ENCODE peak calls at places on chromosomes 13 and 19, in four cellular contexts. One of them, this sample, is unnamed.

GRCh38 chr13:25864116-25864515 is 187.7 kb downstream of the SHISA2 start:
- DNase-seq in H9: no peak
- DNase-seq in H1: no peak
- DNase-seq in IMR-90: no peak
- DNase-seq in this sample: no peak

GRCh38 chr19:1106841-1107654 is 3.3 kb downstream of the GPX4 start:
- DNase-seq in H9: no peak
- DNase-seq in IMR-90: peak; percentile 49
- DNase-seq in H1: no peak
- DNase-seq in this sample: peak; percentile 63

GRCh38 chr13:89726690-89727435 is 1620.6 kb upstream of the MIR17HG start:
- DNase-seq in IMR-90: peak; percentile 46
- DNase-seq in H1: no peak
- DNase-seq in H9: no peak
- DNase-seq in this sample: no peak

GRCh38 chr13:25291691-25292090 is 4.4 kb upstream of the MTMR6 start:
- DNase-seq in H9: no peak
- DNase-seq in IMR-90: no peak
- DNase-seq in H1: no peak
- DNase-seq in this sample: no peak

GRCh38 chr13:96662036-96662435 is 332.2 kb downstream of the OXGR1 start:
- DNase-seq in H1: no peak
- DNase-seq in IMR-90: no peak
- DNase-seq in H9: no peak
- DNase-seq in this sample: no peak

GRCh38 chr13:109778102-109778542 is 8.3 kb downstream of the IRS2 start:
- DNase-seq in H9: no peak
- DNase-seq in IMR-90: peak; percentile 39
- DNase-seq in H1: no peak
- DNase-seq in this sample: peak; percentile 29

GRCh38 chr19:14519860-14520407 is 1.7 kb upstream of the DNAJB1 start:
- DNase-seq in H1: no peak
- DNase-seq in H9: no peak
- DNase-seq in IMR-90: peak; percentile 88
- DNase-seq in this sample: no peak

GRCh38 chr13:46961719-46962118 is 64.9 kb upstream of the HTR2A start:
- DNase-seq in H1: no peak
- DNase-seq in IMR-90: peak; percentile 89
- DNase-seq in H9: no peak
- DNase-seq in this sample: peak; percentile 15

GRCh38 chr13:44870456-44870929 is 118.8 kb downstream of the NUFIP1 start:
- DNase-seq in H9: no peak
- DNase-seq in H1: no peak
- DNase-seq in IMR-90: no peak
- DNase-seq in this sample: no peak

GRCh38 chr13:101416181-101417042 is at the start of gene NALCN:
- DNase-seq in IMR-90: no peak
- DNase-seq in H9: peak; percentile 39
- DNase-seq in H1: peak; percentile 68
- DNase-seq in this sample: peak; percentile 18

GRCh38 chr13:25846227-25846984 is 205.4 kb downstream of the SHISA2 start:
- DNase-seq in H9: no peak
- DNase-seq in IMR-90: no peak
- DNase-seq in H1: no peak
- DNase-seq in this sample: no peak

GRCh38 chr19:13024126-13024957 is 29.1 kb downstream of the NFIX start:
- DNase-seq in H9: no peak
- DNase-seq in IMR-90: peak; percentile 45
- DNase-seq in H1: no peak
- DNase-seq in this sample: peak; percentile 23

GRCh38 chr19:10544753-10545251 is 1.1 kb downstream of the ATG4D start:
- DNase-seq in H9: no peak
- DNase-seq in H1: no peak
- DNase-seq in IMR-90: no peak
- DNase-seq in this sample: no peak

GRCh38 chr13:75789451-75790197 is 153.5 kb downstream of the LMO7 start:
- DNase-seq in H1: no peak
- DNase-seq in IMR-90: no peak
- DNase-seq in H9: no peak
- DNase-seq in this sample: no peak

GRCh38 chr13:20128459-20128927 is 32.4 kb downstream of the GJA3 start:
- DNase-seq in H9: peak; percentile 45
- DNase-seq in H1: no peak
- DNase-seq in IMR-90: no peak
- DNase-seq in this sample: no peak

GRCh38 chr19:4911786-4912672 is 2.7 kb downstream of the UHRF1 start:
- DNase-seq in IMR-90: peak; percentile 100
- DNase-seq in H1: peak; percentile 80
- DNase-seq in H9: no peak
- DNase-seq in this sample: peak; percentile 86

GRCh38 chr13:40158218-40158617 is 502.8 kb downstream of the COG6 start:
- DNase-seq in H1: no peak
- DNase-seq in H9: no peak
- DNase-seq in IMR-90: no peak
- DNase-seq in this sample: no peak

GRCh38 chr13:51315658-51316057 is 23.8 kb upstream of the SERPINE3 start:
- DNase-seq in IMR-90: no peak
- DNase-seq in H9: no peak
- DNase-seq in H1: no peak
- DNase-seq in this sample: no peak

GRCh38 chr19:48881741-48882657 is 9.8 kb downstream of the PPP1R15A start:
- DNase-seq in H1: peak; percentile 83
- DNase-seq in IMR-90: no peak
- DNase-seq in H9: peak; percentile 85
- DNase-seq in this sample: peak; percentile 71

GRCh38 chr13:20193142-20193923 is 595 bp upstream of the GJB2 start:
- DNase-seq in H1: peak; percentile 54
- DNase-seq in H9: no peak
- DNase-seq in IMR-90: no peak
- DNase-seq in this sample: no peak

GRCh38 chr13:79522583-79522982 is 41.6 kb downstream of the NDFIP2 start:
- DNase-seq in IMR-90: peak; percentile 64
- DNase-seq in H9: no peak
- DNase-seq in H1: no peak
- DNase-seq in this sample: no peak

GRCh38 chr13:51848674-51849073 is 3.7 kb upstream of the TMEM272 start:
- DNase-seq in IMR-90: peak; percentile 67
- DNase-seq in H9: no peak
- DNase-seq in H1: no peak
- DNase-seq in this sample: no peak

GRCh38 chr19:42010245-42011126 is 16.5 kb upstream of the ATP1A3 start:
- DNase-seq in H9: no peak
- DNase-seq in H1: no peak
- DNase-seq in IMR-90: peak; percentile 60
- DNase-seq in this sample: peak; percentile 16
- H3K56ac ChIP-seq in H9: no peak overlapping the region
- H3K56ac ChIP-seq in H1: no peak overlapping the region
- H3K56ac ChIP-seq in IMR-90: peak overlapping the region; percentile 17
- H3K56ac ChIP-seq in this sample: no peak overlapping the region

DNA sequence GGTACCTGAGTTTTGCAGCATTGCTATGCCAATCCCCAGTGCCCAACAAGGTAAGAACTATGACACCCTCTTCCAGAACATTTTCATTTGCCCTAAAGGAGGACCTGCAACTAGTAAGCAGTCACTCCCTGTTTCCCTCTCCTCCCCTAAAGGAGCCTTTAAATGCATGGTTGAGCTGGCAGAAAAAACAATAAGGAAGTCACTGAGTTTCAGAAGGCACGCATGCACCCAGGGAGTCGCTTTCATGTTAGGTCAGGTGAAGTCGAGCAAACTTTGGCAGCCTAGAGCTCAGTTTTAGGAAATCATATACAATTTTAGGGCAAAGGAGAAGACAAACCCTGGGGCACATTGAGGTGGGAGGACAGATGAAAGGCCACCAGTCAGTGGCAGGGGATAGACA is 11.8 kb downstream of the NLRP11 start:
- DNase-seq in IMR-90: no peak
- DNase-seq in H9: no peak
- DNase-seq in H1: no peak
- DNase-seq in this sample: no peak
- H3K56ac ChIP-seq in IMR-90: no peak overlapping the region
- H3K56ac ChIP-seq in H9: no peak overlapping the region
- H3K56ac ChIP-seq in H1: no peak overlapping the region
- H3K56ac ChIP-seq in this sample: no peak overlapping the region

DNA sequence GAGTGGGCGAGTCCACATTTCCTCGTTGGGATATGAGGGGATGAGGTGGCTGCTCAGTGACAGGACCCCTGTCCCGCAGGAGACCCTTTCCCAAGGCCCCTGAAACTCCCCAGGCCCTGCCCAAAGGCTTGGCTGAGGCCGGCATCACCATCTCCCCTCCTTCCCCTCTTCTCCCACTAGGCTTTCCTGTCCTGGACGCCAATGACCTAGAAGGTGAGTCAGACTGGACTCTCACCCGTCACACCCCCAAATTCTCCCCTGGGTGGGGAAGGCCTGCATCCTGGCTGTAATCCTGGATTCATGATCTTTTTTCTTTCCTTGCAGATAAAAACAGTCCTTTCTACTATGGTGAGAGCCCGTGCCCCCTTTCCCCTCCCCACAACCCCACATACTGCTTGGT is 5.3 kb downstream of the FXYD3 start:
- DNase-seq in IMR-90: no peak
- DNase-seq in H1: no peak
- DNase-seq in H9: no peak
- DNase-seq in this sample: no peak
- H3K56ac ChIP-seq in IMR-90: no peak overlapping the region
- H3K56ac ChIP-seq in H1: no peak overlapping the region
- H3K56ac ChIP-seq in H9: no peak overlapping the region
- H3K56ac ChIP-seq in this sample: no peak overlapping the region

GRCh38 chr13:36555151-36555986 is 118.5 kb upstream of the SERTM1 start:
- DNase-seq in H1: no peak
- DNase-seq in IMR-90: no peak
- DNase-seq in H9: no peak
- DNase-seq in this sample: no peak

GRCh38 chr13:36549771-36550170 is 117.5 kb downstream of the CCNA1 start:
- DNase-seq in H9: no peak
- DNase-seq in H1: no peak
- DNase-seq in IMR-90: no peak
- DNase-seq in this sample: no peak

GRCh38 chr13:36551445-36551844 is 119.2 kb downstream of the CCNA1 start:
- DNase-seq in H9: no peak
- DNase-seq in IMR-90: no peak
- DNase-seq in H1: no peak
- DNase-seq in this sample: no peak

GRCh38 chr13:36552334-36552733 is 120.0 kb downstream of the CCNA1 start:
- DNase-seq in H1: no peak
- DNase-seq in H9: no peak
- DNase-seq in IMR-90: no peak
- DNase-seq in this sample: no peak

DNA sequence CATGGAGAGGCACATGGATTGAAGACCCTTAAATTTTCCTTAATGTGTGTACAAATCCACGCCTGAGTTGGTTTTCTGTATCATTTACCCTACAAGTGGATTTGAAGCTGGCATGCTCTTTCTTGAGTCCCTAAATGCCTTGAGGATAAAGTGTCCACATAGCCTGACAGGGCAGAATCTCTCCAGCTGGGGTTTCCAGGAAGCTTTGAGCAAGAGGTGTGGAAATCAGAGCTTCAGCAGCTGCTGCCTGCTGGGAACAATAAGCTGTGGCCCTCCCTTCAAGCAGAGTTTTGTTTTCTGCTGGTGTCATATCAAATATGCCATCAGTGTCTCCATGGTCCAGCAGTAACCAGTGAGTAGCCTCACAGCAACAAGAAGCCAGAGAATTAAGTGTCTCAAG is 120.3 kb upstream of the SERTM1 start:
- DNase-seq in H1: no peak
- DNase-seq in H9: no peak
- DNase-seq in IMR-90: no peak
- DNase-seq in this sample: no peak
- H3K56ac ChIP-seq in H1: no peak overlapping the region
- H3K56ac ChIP-seq in H9: no peak overlapping the region
- H3K56ac ChIP-seq in IMR-90: no peak overlapping the region
- H3K56ac ChIP-seq in this sample: no peak overlapping the region

GRCh38 chr19:19501798-19502197 is 13.6 kb downstream of the TSSK6 start:
- DNase-seq in H1: no peak
- DNase-seq in IMR-90: no peak
- DNase-seq in H9: no peak
- DNase-seq in this sample: no peak

GRCh38 chr19:19500975-19501644 is 14.2 kb downstream of the TSSK6 start:
- DNase-seq in H9: no peak
- DNase-seq in IMR-90: no peak
- DNase-seq in H1: no peak
- DNase-seq in this sample: no peak

GRCh38 chr19:19504754-19505668 is 10.3 kb downstream of the TSSK6 start:
- DNase-seq in IMR-90: no peak
- DNase-seq in H1: no peak
- DNase-seq in H9: no peak
- DNase-seq in this sample: no peak

GRCh38 chr19:19502808-19503602 is 12.3 kb downstream of the TSSK6 start:
- DNase-seq in IMR-90: no peak
- DNase-seq in H9: no peak
- DNase-seq in H1: no peak
- DNase-seq in this sample: no peak

DNA sequence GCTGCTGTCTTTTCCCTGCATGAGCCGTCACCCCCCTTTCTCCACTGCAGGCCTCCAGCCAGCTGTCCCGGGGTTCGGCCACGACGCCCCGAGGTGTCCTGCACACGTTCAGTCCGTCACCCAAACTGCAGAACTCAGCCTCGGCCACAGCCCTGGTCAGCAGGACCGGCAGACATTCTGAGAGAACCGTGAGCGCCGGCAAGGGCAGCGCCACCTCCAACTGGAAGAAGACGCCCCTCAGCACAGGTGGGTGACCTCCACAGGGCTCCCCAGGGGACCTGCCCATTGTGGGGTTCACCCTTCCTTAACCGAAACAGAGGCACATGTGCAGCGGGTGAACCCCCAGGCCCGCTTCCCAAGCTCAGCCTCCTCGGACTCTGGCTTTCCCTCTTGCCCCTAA is 13.1 kb downstream of the TSSK6 start:
- DNase-seq in H9: no peak
- DNase-seq in H1: no peak
- DNase-seq in IMR-90: no peak
- DNase-seq in this sample: no peak
- H3K56ac ChIP-seq in H9: no peak overlapping the region
- H3K56ac ChIP-seq in H1: no peak overlapping the region
- H3K56ac ChIP-seq in IMR-90: no peak overlapping the region
- H3K56ac ChIP-seq in this sample: no peak overlapping the region

DNA sequence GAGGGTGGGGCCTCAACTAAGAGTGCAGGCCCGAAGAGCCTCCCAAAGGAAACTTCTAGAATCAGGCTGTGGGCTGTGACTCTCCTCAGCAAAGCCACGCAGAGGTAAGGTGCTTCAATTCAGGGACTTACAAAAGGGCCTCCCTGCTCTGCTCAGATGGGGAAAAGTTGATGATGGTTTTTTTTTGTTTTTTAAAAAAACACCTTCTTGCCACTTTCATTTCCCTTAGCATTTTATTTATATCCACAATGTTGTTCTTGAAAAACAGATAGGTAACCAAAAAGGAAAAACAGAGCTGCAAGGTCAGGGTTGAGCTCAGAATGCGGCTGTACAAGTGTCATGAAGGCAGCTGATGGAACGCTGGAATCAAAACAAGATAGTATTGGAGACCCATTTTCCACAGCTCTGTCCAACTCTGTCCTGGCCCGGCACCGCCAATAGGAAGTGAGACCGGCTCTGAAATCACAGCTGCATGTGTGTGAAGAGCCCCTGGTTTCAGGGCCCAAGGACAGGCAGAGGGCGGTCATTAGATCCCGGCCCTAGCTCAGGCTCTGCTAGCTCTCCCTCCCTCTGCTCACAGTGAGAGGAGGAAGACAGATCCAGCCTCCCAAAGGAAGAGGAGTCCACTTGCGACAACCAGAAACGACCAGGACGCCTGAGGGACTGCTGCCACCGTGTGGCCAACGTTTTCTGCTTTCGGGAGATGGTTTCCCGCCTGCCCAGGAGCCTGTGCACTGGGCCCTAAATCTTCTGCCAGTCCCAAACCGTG is 58.3 kb downstream of the KLF2 start:
- DNase-seq in H9: peak; percentile 90
- DNase-seq in H1: peak; percentile 91
- DNase-seq in IMR-90: peak; percentile 85
- DNase-seq in this sample: peak; percentile 91
- H3K56ac ChIP-seq in H9: no peak overlapping the region
- H3K56ac ChIP-seq in H1: no peak overlapping the region
- H3K56ac ChIP-seq in IMR-90: no peak overlapping the region
- H3K56ac ChIP-seq in this sample: no peak overlapping the region

This sample was measured in mesendoderm.